ENCODE peak calls at places on chromosomes 1 and 21, in six cellular contexts. R, L, Q, X, D and T are unnamed samples.

GRCh38 chr1:5744342-5744741 is 247.9 kb downstream of the NPHP4 start:
- DNase-seq in R (no peak), L (no peak), Q (no peak), X (no peak), D (no peak), T (no peak)

GRCh38 chr1:26791138-26791537 is 3.4 kb downstream of the PIGV start:
- DNase-seq in R (no peak), L (no peak), Q (no peak), X (no peak), D (no peak), T (no peak)

GRCh38 chr1:180881806-180882509 is 30.7 kb upstream of the KIAA1614 start:
- DNase-seq in R (no peak), L (peak), Q (peak), X (peak), D (no peak), T (peak)

GRCh38 chr1:45443580-45444446 is 47.1 kb downstream of the TESK2 start:
- DNase-seq in R (no peak), L (no peak), Q (no peak), X (no peak), D (no peak), T (no peak)

GRCh38 chr1:200041337-200042118 is 14.0 kb downstream of the NR5A2 start:
- DNase-seq in R (no peak), L (no peak), Q (no peak), X (no peak), D (no peak), T (no peak)

GRCh38 chr21:38202811-38203210 is 54.0 kb upstream of the KCNJ15 start:
- DNase-seq in R (no peak), L (no peak), Q (no peak), X (no peak), D (no peak), T (no peak)

GRCh38 chr1:58249371-58249728 is 297.2 kb downstream of the OMA1 start:
- DNase-seq in R (no peak), L (peak), Q (no peak), X (no peak), D (no peak), T (peak)

GRCh38 chr1:27658951-27659496 is 13.0 kb downstream of the IFI6 start:
- DNase-seq in R (no peak), L (no peak), Q (no peak), X (peak), D (no peak), T (no peak)

GRCh38 chr1:221697924-221698425 is 43.9 kb downstream of the DUSP10 start:
- DNase-seq in R (no peak), L (no peak), Q (no peak), X (peak), D (no peak), T (no peak)